ENCODE peak calls at places on chromosomes 11 and 22, in four cellular contexts. X is tibial artery; O is EL; C is activated CD8-positive, alpha-beta T cell treated with anti-CD3 and anti-CD28 coated beads for 36 hours. Y is an unnamed sample.
A peak's percentile ranks its signal among the peaks of the same experiment; 100 is the strongest.

GRCh38 chr11:59285716-59286260 is 72.9 kb upstream of the OR5AN1 start:
- DNase-seq in C (no peak), X (no peak), O (no peak), Y (no peak)

GRCh38 chr11:12625438-12626071 is 48.7 kb upstream of the TEAD1 start:
- DNase-seq in X (no peak), O (peak; percentile 93), C (no peak), Y (no peak)

GRCh38 chr11:65906602-65907001 is 6.4 kb upstream of the FOSL1 start:
- DNase-seq in C (no peak), X (no peak), O (no peak), Y (no peak)

GRCh38 chr11:11036185-11037161 is 178.6 kb upstream of the ZBED5 start:
- DNase-seq in X (no peak), O (peak; percentile 24), C (peak; percentile 53), Y (no peak)

GRCh38 chr11:111960916-111961315 is 23.8 kb downstream of the DIXDC1 start:
- DNase-seq in C (no peak), X (no peak), O (no peak), Y (no peak)

GRCh38 chr11:123179571-123179970 is 15.5 kb downstream of the CLMP start:
- DNase-seq in O (no peak), X (no peak), C (no peak), Y (no peak)

GRCh38 chr11:8709002-8709672 is 26.5 kb downstream of the RPL27A start:
- DNase-seq in O (peak; percentile 50), X (peak; percentile 99), C (no peak), Y (peak; percentile 91)

GRCh38 chr11:60866911-60867870 is at the start of gene ZP1:
- DNase-seq in X (peak; percentile 59), O (no peak), C (no peak), Y (peak; percentile 60)

GRCh38 chr22:23889620-23890019 is 4.6 kb upstream of the MIF start:
- DNase-seq in X (no peak), O (no peak), C (no peak), Y (no peak)

GRCh38 chr11:19458231-19458630 is 217.5 kb upstream of the E2F8 start:
- DNase-seq in C (no peak), O (no peak), X (no peak), Y (no peak)

GRCh38 chr11:120324932-120325810 is at the start of gene TLCD5:
- DNase-seq in O (peak; percentile 75), X (peak; percentile 84), C (peak; percentile 53), Y (no peak)

GRCh38 chr11:31757245-31757835 is 53.8 kb downstream of the PAX6 start:
- DNase-seq in C (no peak), X (no peak), O (no peak), Y (no peak)

GRCh38 chr11:30585067-30585891 is 874 bp downstream of the MPPED2 start:
- DNase-seq in X (peak; percentile 67), C (peak; percentile 15), O (no peak), Y (peak; percentile 62)

GRCh38 chr11:47099213-47099917 is 77.3 kb downstream of the ARFGAP2 start:
- DNase-seq in O (peak; percentile 18), X (no peak), C (no peak), Y (no peak)

GRCh38 chr22:39223091-39223710 is 21.6 kb downstream of the PDGFB start:
- DNase-seq in X (no peak), O (no peak), C (peak; percentile 53), Y (no peak)

GRCh38 chr22:42816339-42816738 is 40.7 kb downstream of the ARFGAP3 start:
- DNase-seq in O (no peak), X (no peak), C (no peak), Y (no peak)

GRCh38 chr22:20115691-20116375 is at the start of gene RANBP1:
- DNase-seq in O (no peak), X (no peak), C (no peak), Y (no peak)

GRCh38 chr11:70078796-70079616 is 889 bp downstream of the ANO1 start:
- DNase-seq in C (no peak), O (no peak), X (peak; percentile 66), Y (no peak)

GRCh38 chr22:46430961-46431838 is 95.7 kb downstream of the TRMU start:
- DNase-seq in C (no peak), O (no peak), X (no peak), Y (no peak)

GRCh38 chr11:118820412-118821357 is 29.7 kb upstream of the DDX6 start:
- DNase-seq in C (peak; percentile 44), X (peak; percentile 98), O (no peak), Y (peak; percentile 65)

GRCh38 chr11:11706022-11706421 is 84.2 kb upstream of the GALNT18 start:
- DNase-seq in O (peak; percentile 6), X (no peak), C (no peak), Y (no peak)

GRCh38 chr11:89184021-89184420 is 6.3 kb downstream of the TYR start:
- DNase-seq in X (no peak), O (peak; percentile 28), C (no peak), Y (no peak)

GRCh38 chr11:113474362-113475159 is 637 bp downstream of the DRD2 start:
- DNase-seq in C (peak; percentile 55), X (peak; percentile 84), O (peak; percentile 74), Y (peak; percentile 84)

GRCh38 chr11:121656333-121657090 is 203.7 kb upstream of the SORL1-AS1 start:
- DNase-seq in X (no peak), O (no peak), C (no peak), Y (no peak)

GRCh38 chr11:76579047-76579751 is 91.3 kb downstream of the LRRC32 start:
- DNase-seq in C (no peak), O (peak; percentile 18), X (peak; percentile 90), Y (no peak)

GRCh38 chr11:109362059-109362458 is 59.9 kb upstream of the C11orf87 start:
- DNase-seq in X (no peak), C (no peak), O (peak; percentile 55), Y (no peak)

GRCh38 chr11:72647882-72648281 is 26.3 kb downstream of the PDE2A start:
- DNase-seq in C (no peak), O (no peak), X (no peak), Y (no peak)

GRCh38 chr22:49203091-49203862 is 624.4 kb downstream of the BRD1 start:
- DNase-seq in X (peak; percentile 43), C (no peak), O (no peak), Y (peak; percentile 65)

GRCh38 chr11:123159146-123159857 is 35.7 kb downstream of the CLMP start:
- DNase-seq in O (no peak), C (peak; percentile 72), X (no peak), Y (no peak)

GRCh38 chr11:69832561-69833413 is 13.6 kb upstream of the FGF3 start:
- DNase-seq in O (no peak), C (no peak), X (peak; percentile 28), Y (peak; percentile 57)

GRCh38 chr11:29448246-29448877 is 568.5 kb downstream of the KCNA4 start:
- DNase-seq in X (no peak), C (no peak), O (peak; percentile 4), Y (no peak)

GRCh38 chr11:132024587-132025295 is 654.3 kb downstream of the NTM start:
- DNase-seq in X (no peak), O (peak; percentile 88), C (no peak), Y (no peak)

GRCh38 chr11:12862761-12863469 is 146.2 kb upstream of the RASSF10 start:
- DNase-seq in O (peak; percentile 69), X (no peak), C (no peak), Y (no peak)

GRCh38 chr22:38257650-38258246 is 15.1 kb downstream of the TMEM184B start:
- DNase-seq in O (no peak), C (no peak), X (no peak), Y (no peak)

GRCh38 chr11:110093407-110094297 is 460 bp downstream of the ZC3H12C start:
- DNase-seq in X (peak; percentile 77), C (peak; percentile 26), O (peak; percentile 68), Y (peak; percentile 82)

GRCh38 chr11:113059548-113059947 is 98.3 kb downstream of the NCAM1 start:
- DNase-seq in C (no peak), O (no peak), X (no peak), Y (no peak)

GRCh38 chr11:34721646-34722045 is 100.8 kb downstream of the EHF start:
- DNase-seq in X (no peak), O (no peak), C (no peak), Y (no peak)

Y was measured in suprapubic skin.